ENCODE peak calls at places on chromosome 21, in six cellular contexts. One of them, this sample, is unnamed.

GRCh38 chr21:42032968-42033367 is 22.8 kb upstream of the ZBTB21 start:
- DNase-seq in neural progenitor cell: no peak
- DNase-seq in GM23338: no peak
- DNase-seq in PC-3: no peak
- DNase-seq in OCI-LY7: peak; percentile 34
- DNase-seq in MM.1S: peak; percentile 54
- DNase-seq in this sample: no peak

GRCh38 chr21:45056917-45057560 is 17.3 kb upstream of the ADARB1 start:
- DNase-seq in neural progenitor cell: no peak
- DNase-seq in GM23338: no peak
- DNase-seq in PC-3: no peak
- DNase-seq in OCI-LY7: no peak
- DNase-seq in MM.1S: no peak
- DNase-seq in this sample: peak; percentile 34

GRCh38 chr21:31084689-31085088 is 46.4 kb upstream of the KRTAP19-8 start:
- DNase-seq in neural progenitor cell: no peak
- DNase-seq in GM23338: no peak
- DNase-seq in PC-3: no peak
- DNase-seq in OCI-LY7: no peak
- DNase-seq in MM.1S: no peak
- DNase-seq in this sample: no peak

GRCh38 chr21:28671549-28672195 is 321.0 kb downstream of the LTN1 start:
- DNase-seq in neural progenitor cell: no peak
- DNase-seq in GM23338: no peak
- DNase-seq in PC-3: peak; percentile 84
- DNase-seq in OCI-LY7: no peak
- DNase-seq in MM.1S: no peak
- DNase-seq in this sample: peak; percentile 63

GRCh38 chr21:26844258-26845065 is 747 bp downstream of the ADAMTS1 start:
- DNase-seq in neural progenitor cell: peak; percentile 74
- DNase-seq in GM23338: peak; percentile 60
- DNase-seq in PC-3: peak; percentile 33
- DNase-seq in OCI-LY7: no peak
- DNase-seq in MM.1S: peak; percentile 45
- DNase-seq in this sample: peak; percentile 76

GRCh38 chr21:31604591-31605190 is 54.8 kb upstream of the SOD1 start:
- DNase-seq in neural progenitor cell: peak; percentile 87
- DNase-seq in GM23338: peak; percentile 89
- DNase-seq in PC-3: peak; percentile 87
- DNase-seq in OCI-LY7: peak; percentile 83
- DNase-seq in MM.1S: peak; percentile 89
- DNase-seq in this sample: peak; percentile 79

GRCh38 chr21:14864211-14865021 is 200.4 kb downstream of the NRIP1 start:
- DNase-seq in neural progenitor cell: peak; percentile 69
- DNase-seq in GM23338: peak; percentile 82
- DNase-seq in PC-3: peak; percentile 80
- DNase-seq in OCI-LY7: peak; percentile 9
- DNase-seq in MM.1S: peak; percentile 16
- DNase-seq in this sample: peak; percentile 81

GRCh38 chr21:27823652-27824201 is 856.8 kb upstream of the ADAMTS5 start:
- DNase-seq in neural progenitor cell: no peak
- DNase-seq in GM23338: no peak
- DNase-seq in PC-3: no peak
- DNase-seq in OCI-LY7: no peak
- DNase-seq in MM.1S: no peak
- DNase-seq in this sample: no peak

GRCh38 chr21:44024895-44025353 is 12.8 kb downstream of the TRAPPC10 start:
- DNase-seq in neural progenitor cell: peak; percentile 31
- DNase-seq in GM23338: peak; percentile 43
- DNase-seq in PC-3: no peak
- DNase-seq in OCI-LY7: no peak
- DNase-seq in MM.1S: no peak
- DNase-seq in this sample: peak; percentile 87

GRCh38 chr21:42759594-42759927 is 106.1 kb downstream of the PDE9A start:
- DNase-seq in neural progenitor cell: no peak
- DNase-seq in GM23338: no peak
- DNase-seq in PC-3: no peak
- DNase-seq in OCI-LY7: no peak
- DNase-seq in MM.1S: no peak
- DNase-seq in this sample: no peak

GRCh38 chr21:44419679-44420078 is 35.6 kb upstream of the LRRC3 start:
- DNase-seq in neural progenitor cell: no peak
- DNase-seq in GM23338: no peak
- DNase-seq in PC-3: no peak
- DNase-seq in OCI-LY7: no peak
- DNase-seq in MM.1S: no peak
- DNase-seq in this sample: no peak

GRCh38 chr21:26850116-26850643 is 5.0 kb upstream of the ADAMTS1 start:
- DNase-seq in neural progenitor cell: peak; percentile 37
- DNase-seq in GM23338: peak; percentile 76
- DNase-seq in PC-3: peak; percentile 80
- DNase-seq in OCI-LY7: peak; percentile 31
- DNase-seq in MM.1S: peak; percentile 58
- DNase-seq in this sample: peak; percentile 60

GRCh38 chr21:39601194-39601940 is 11.4 kb upstream of the B3GALT5 start:
- DNase-seq in neural progenitor cell: no peak
- DNase-seq in GM23338: no peak
- DNase-seq in PC-3: no peak
- DNase-seq in OCI-LY7: no peak
- DNase-seq in MM.1S: no peak
- DNase-seq in this sample: no peak

GRCh38 chr21:45662623-45663015 is 19.1 kb downstream of the PCBP3 start:
- DNase-seq in neural progenitor cell: no peak
- DNase-seq in GM23338: no peak
- DNase-seq in PC-3: no peak
- DNase-seq in OCI-LY7: no peak
- DNase-seq in MM.1S: no peak
- DNase-seq in this sample: no peak

GRCh38 chr21:25563399-25564116 is 43.7 kb downstream of the MRPL39 start:
- DNase-seq in neural progenitor cell: no peak
- DNase-seq in GM23338: no peak
- DNase-seq in PC-3: no peak
- DNase-seq in OCI-LY7: no peak
- DNase-seq in MM.1S: no peak
- DNase-seq in this sample: peak; percentile 7

GRCh38 chr21:35697321-35697808 is 363.0 kb downstream of the SETD4 start:
- DNase-seq in neural progenitor cell: no peak
- DNase-seq in GM23338: no peak
- DNase-seq in PC-3: no peak
- DNase-seq in OCI-LY7: no peak
- DNase-seq in MM.1S: peak; percentile 93
- DNase-seq in this sample: peak; percentile 5

GRCh38 chr21:29453511-29453910 is 154.8 kb downstream of the BACH1 start:
- DNase-seq in neural progenitor cell: no peak
- DNase-seq in GM23338: no peak
- DNase-seq in PC-3: no peak
- DNase-seq in OCI-LY7: no peak
- DNase-seq in MM.1S: no peak
- DNase-seq in this sample: peak; percentile 18

GRCh38 chr21:44873356-44874239 is at the start of gene PTTG1IP:
- DNase-seq in neural progenitor cell: peak; percentile 99
- DNase-seq in GM23338: peak; percentile 98
- DNase-seq in PC-3: peak; percentile 99
- DNase-seq in OCI-LY7: peak; percentile 98
- DNase-seq in MM.1S: peak; percentile 100
- DNase-seq in this sample: peak; percentile 99

GRCh38 chr21:43827015-43827611 is 37.7 kb downstream of the RRP1 start:
- DNase-seq in neural progenitor cell: no peak
- DNase-seq in GM23338: no peak
- DNase-seq in PC-3: peak; percentile 80
- DNase-seq in OCI-LY7: no peak
- DNase-seq in MM.1S: no peak
- DNase-seq in this sample: peak; percentile 85

GRCh38 chr21:25942145-25942544 is 207.4 kb downstream of the GABPA start:
- DNase-seq in neural progenitor cell: no peak
- DNase-seq in GM23338: no peak
- DNase-seq in PC-3: no peak
- DNase-seq in OCI-LY7: no peak
- DNase-seq in MM.1S: no peak
- DNase-seq in this sample: no peak

GRCh38 chr21:46178961-46179360 is 5.3 kb downstream of the SPATC1L start:
- DNase-seq in neural progenitor cell: no peak
- DNase-seq in GM23338: no peak
- DNase-seq in PC-3: no peak
- DNase-seq in OCI-LY7: no peak
- DNase-seq in MM.1S: no peak
- DNase-seq in this sample: no peak

GRCh38 chr21:19603011-19603593 is 1199.5 kb upstream of the TMPRSS15 start:
- DNase-seq in neural progenitor cell: no peak
- DNase-seq in GM23338: no peak
- DNase-seq in PC-3: no peak
- DNase-seq in OCI-LY7: no peak
- DNase-seq in MM.1S: no peak
- DNase-seq in this sample: no peak
- TF ChIP-seq EZH2phosphoT487 in neural progenitor cell: no peak
- TF ChIP-seq EZH2phosphoT487 in GM23338: no peak
- TF ChIP-seq EZH2phosphoT487 in PC-3: no peak
- TF ChIP-seq EZH2phosphoT487 in OCI-LY7: no peak
- TF ChIP-seq EZH2phosphoT487 in MM.1S: no peak
- TF ChIP-seq EZH2phosphoT487 in this sample: no peak

DNA sequence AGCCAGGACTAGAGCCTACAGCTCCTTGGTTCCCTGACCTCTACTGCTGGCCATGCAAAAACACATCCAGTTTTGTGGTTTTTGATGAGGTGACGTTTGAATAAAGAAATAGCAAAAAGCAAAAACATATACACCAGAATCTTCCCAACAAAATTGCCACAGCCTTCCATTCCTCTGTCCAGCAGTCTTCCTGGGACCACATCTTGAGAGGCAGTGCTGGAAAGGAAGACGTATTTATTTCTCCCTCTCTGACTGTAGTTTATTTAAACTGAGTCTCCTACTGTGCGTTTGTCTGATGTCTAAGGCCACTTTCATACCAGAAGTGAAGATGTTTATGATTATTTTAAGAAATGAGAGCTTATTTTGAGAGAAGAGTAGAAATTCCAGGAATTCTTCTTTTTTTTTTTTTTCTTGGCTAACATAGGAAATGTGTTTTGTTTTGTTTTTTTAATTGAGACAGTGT is 118.4 kb downstream of the ITSN1 start:
- DNase-seq in neural progenitor cell: no peak
- DNase-seq in GM23338: no peak
- DNase-seq in PC-3: no peak
- DNase-seq in OCI-LY7: no peak
- DNase-seq in MM.1S: no peak
- DNase-seq in this sample: peak; percentile 66
- TF ChIP-seq EZH2phosphoT487 in neural progenitor cell: no peak
- TF ChIP-seq EZH2phosphoT487 in GM23338: no peak
- TF ChIP-seq EZH2phosphoT487 in PC-3: no peak
- TF ChIP-seq EZH2phosphoT487 in OCI-LY7: no peak
- TF ChIP-seq EZH2phosphoT487 in MM.1S: no peak
- TF ChIP-seq EZH2phosphoT487 in this sample: no peak

GRCh38 chr21:37582613-37583012 is 216.0 kb downstream of the DYRK1A start:
- DNase-seq in neural progenitor cell: peak; percentile 31
- DNase-seq in GM23338: peak; percentile 40
- DNase-seq in PC-3: peak; percentile 68
- DNase-seq in OCI-LY7: peak; percentile 29
- DNase-seq in MM.1S: peak; percentile 73
- DNase-seq in this sample: peak; percentile 64
- TF ChIP-seq EZH2phosphoT487 in neural progenitor cell: no peak
- TF ChIP-seq EZH2phosphoT487 in GM23338: no peak
- TF ChIP-seq EZH2phosphoT487 in PC-3: no peak
- TF ChIP-seq EZH2phosphoT487 in OCI-LY7: no peak
- TF ChIP-seq EZH2phosphoT487 in MM.1S: no peak
- TF ChIP-seq EZH2phosphoT487 in this sample: no peak

GRCh38 chr21:36861924-36862323 is 104.5 kb downstream of the HLCS start:
- DNase-seq in neural progenitor cell: no peak
- DNase-seq in GM23338: no peak
- DNase-seq in PC-3: no peak
- DNase-seq in OCI-LY7: no peak
- DNase-seq in MM.1S: no peak
- DNase-seq in this sample: no peak
- TF ChIP-seq EZH2phosphoT487 in neural progenitor cell: no peak
- TF ChIP-seq EZH2phosphoT487 in GM23338: no peak
- TF ChIP-seq EZH2phosphoT487 in PC-3: no peak
- TF ChIP-seq EZH2phosphoT487 in OCI-LY7: no peak
- TF ChIP-seq EZH2phosphoT487 in MM.1S: no peak
- TF ChIP-seq EZH2phosphoT487 in this sample: no peak

DNA sequence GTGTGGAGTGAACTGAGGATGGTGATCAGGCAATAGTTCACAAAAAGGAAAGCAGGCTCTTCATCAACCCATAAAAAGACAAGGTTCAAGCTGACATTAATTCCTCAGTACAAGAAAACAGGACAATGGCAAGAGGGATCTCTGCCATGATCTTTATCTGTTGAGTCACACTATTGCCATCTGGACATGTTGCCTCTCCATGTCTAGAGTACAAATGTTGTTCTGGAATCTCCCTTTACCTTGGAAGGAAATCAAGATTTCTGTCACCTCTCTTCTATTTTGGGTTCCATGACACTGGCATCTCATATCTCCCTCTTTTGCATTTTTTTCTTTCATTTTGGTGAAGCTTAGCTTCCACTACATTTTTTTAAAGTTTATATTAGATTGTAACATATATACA is 329.1 kb downstream of the USP25 start:
- DNase-seq in neural progenitor cell: no peak
- DNase-seq in GM23338: no peak
- DNase-seq in PC-3: peak; percentile 8
- DNase-seq in OCI-LY7: no peak
- DNase-seq in MM.1S: no peak
- DNase-seq in this sample: peak; percentile 32
- TF ChIP-seq EZH2phosphoT487 in neural progenitor cell: no peak
- TF ChIP-seq EZH2phosphoT487 in GM23338: no peak
- TF ChIP-seq EZH2phosphoT487 in PC-3: no peak
- TF ChIP-seq EZH2phosphoT487 in OCI-LY7: no peak
- TF ChIP-seq EZH2phosphoT487 in MM.1S: no peak
- TF ChIP-seq EZH2phosphoT487 in this sample: no peak